ENCODE peak calls at places on chromosome 9, in nine cellular contexts. O, Y, P, R, Q, T, B, Z and I are unnamed samples.

GRCh38 chr9:20728493-20729220 is 44.6 kb downstream of the FOCAD start:
- DNase-seq in P (peak), Z (no peak), R (no peak), Q (no peak), O (no peak), Y (no peak), T (no peak), B (no peak), I (no peak)

GRCh38 chr9:35939851-35940250 is 18.1 kb downstream of the OR2S2 start:
- DNase-seq in Z (no peak), T (no peak), O (no peak), P (no peak), Q (no peak), Y (no peak), R (no peak), B (no peak), I (no peak)

GRCh38 chr9:684055-684949 is 157.2 kb upstream of the DMRT1 start:
- DNase-seq in R (no peak), P (peak), T (peak), Z (no peak), O (no peak), Y (no peak), Q (no peak), B (no peak), I (peak)

GRCh38 chr9:24801344-24801743 is 255.6 kb upstream of the IZUMO3 start:
- DNase-seq in Q (no peak), T (no peak), R (no peak), B (no peak), Y (no peak), O (no peak), P (no peak), Z (no peak), I (no peak)

GRCh38 chr9:113520109-113520642 is 56.6 kb downstream of the RGS3 start:
- DNase-seq in Z (no peak), P (peak), O (no peak), Y (no peak), T (no peak), Q (no peak), R (peak), B (no peak), I (peak)

GRCh38 chr9:28810375-28811075 is 1237.2 kb upstream of the C9orf72 start:
- DNase-seq in Q (no peak), Y (no peak), Z (no peak), P (peak), B (no peak), O (no peak), T (no peak), R (peak), I (peak)

GRCh38 chr9:127714916-127715442 is 484 bp downstream of the PTRH1 start:
- DNase-seq in Z (no peak), P (no peak), O (no peak), Q (no peak), Y (no peak), T (no peak), R (no peak), B (no peak), I (no peak)

GRCh38 chr9:2241461-2241874 is 226.3 kb downstream of the SMARCA2 start:
- DNase-seq in P (peak), Q (no peak), Y (no peak), B (no peak), Z (peak), T (peak), R (no peak), O (no peak), I (no peak)

GRCh38 chr9:34326690-34327089 is 2.4 kb downstream of the KIF24 start:
- DNase-seq in Y (no peak), R (no peak), Q (no peak), Z (no peak), P (no peak), B (no peak), T (no peak), O (no peak), I (no peak)

GRCh38 chr9:134851015-134851414 is 29.6 kb upstream of the FCN2 start:
- DNase-seq in B (no peak), T (no peak), O (no peak), P (no peak), Q (no peak), Z (no peak), R (no peak), Y (no peak), I (no peak)

DNA sequence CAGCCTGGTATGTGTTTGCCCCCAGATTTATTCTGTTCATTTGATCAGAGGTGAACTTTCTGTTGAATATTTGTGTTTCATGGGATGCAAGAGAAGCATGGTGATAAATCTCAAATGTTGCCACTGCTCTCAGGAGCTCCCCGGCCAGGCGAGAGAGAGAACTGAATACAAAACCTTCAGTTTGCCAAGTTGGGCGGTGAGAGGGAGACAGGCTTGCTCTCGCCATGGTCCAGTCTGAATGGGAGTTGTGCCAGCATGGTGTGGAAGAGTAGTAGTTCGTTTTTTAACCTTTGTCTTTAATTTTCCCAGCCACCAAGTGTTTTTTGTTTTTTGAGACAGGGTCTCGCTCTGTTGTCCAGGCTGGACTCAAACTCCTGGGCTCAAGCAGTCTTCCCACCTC is 2.7 kb downstream of the NTMT1 start:
- DNase-seq in Y (no peak), T (no peak), R (no peak), B (no peak), O (no peak), Z (no peak), Q (no peak), P (no peak), I (no peak)
- H3K27ac ChIP-seq in Y (no peak), T (no peak), R (no peak), B (no peak), O (no peak), Z (no peak), Q (no peak), P (peak), I (no peak)

GRCh38 chr9:120891255-120891954 is 14.4 kb upstream of the PHF19 start:
- DNase-seq in Y (no peak), T (no peak), Z (no peak), Q (no peak), O (no peak), P (no peak), B (no peak), R (no peak), I (no peak)

GRCh38 chr9:120892177-120892747 is 15.3 kb upstream of the PHF19 start:
- DNase-seq in T (no peak), P (no peak), Z (no peak), O (no peak), Q (no peak), R (no peak), B (no peak), Y (no peak), I (no peak)

GRCh38 chr9:120888626-120889025 is 11.6 kb upstream of the PHF19 start:
- DNase-seq in P (no peak), B (no peak), Z (no peak), O (no peak), Q (no peak), T (no peak), Y (no peak), R (no peak), I (no peak)

GRCh38 chr9:120889606-120890396 is 12.8 kb upstream of the PHF19 start:
- DNase-seq in T (no peak), B (no peak), R (no peak), O (no peak), Q (no peak), Z (no peak), Y (no peak), P (no peak), I (no peak)

GRCh38 chr9:120890415-120891254 is 13.6 kb upstream of the PHF19 start:
- DNase-seq in Z (no peak), Q (no peak), P (no peak), B (no peak), O (no peak), Y (no peak), T (no peak), R (no peak), I (no peak)
- H3K27ac ChIP-seq in Z (no peak), Q (no peak), P (no peak), B (no peak), O (peak), Y (no peak), T (no peak), R (no peak), I (no peak)

GRCh38 chr9:133114886-133115603 is 6.0 kb downstream of the RALGDS start:
- DNase-seq in Q (no peak), P (no peak), O (peak), Z (no peak), R (no peak), T (no peak), B (no peak), Y (no peak), I (no peak)

GRCh38 chr9:133112361-133113026 is 8.5 kb downstream of the RALGDS start:
- DNase-seq in Y (no peak), B (no peak), Z (no peak), T (no peak), O (peak), P (no peak), R (no peak), Q (no peak), I (no peak)

GRCh38 chr9:133114451-133114885 is 6.6 kb downstream of the RALGDS start:
- DNase-seq in R (no peak), Q (no peak), Z (no peak), T (no peak), O (peak), B (no peak), P (peak), Y (peak), I (no peak)

GRCh38 chr9:133113163-133113927 is 7.7 kb downstream of the RALGDS start:
- DNase-seq in R (no peak), Q (no peak), B (no peak), Y (no peak), T (no peak), P (peak), Z (no peak), O (peak), I (no peak)

GRCh38 chr9:133113928-133114351 is 7.1 kb downstream of the RALGDS start:
- DNase-seq in T (no peak), Q (no peak), R (no peak), Z (no peak), Y (no peak), P (no peak), B (no peak), O (peak), I (no peak)
- H3K27ac ChIP-seq in T (no peak), Q (peak), R (no peak), Z (peak), Y (peak), P (no peak), B (no peak), O (peak), I (no peak)

GRCh38 chr9:130893250-130894101 is 3.1 kb downstream of the QRFP start:
- DNase-seq in Y (no peak), B (no peak), R (peak), Z (no peak), Q (no peak), P (no peak), O (peak), T (no peak), I (no peak)

GRCh38 chr9:130895481-130896232 is 955 bp downstream of the QRFP start:
- DNase-seq in P (no peak), O (no peak), T (no peak), R (no peak), B (no peak), Y (no peak), Z (no peak), Q (no peak), I (no peak)

GRCh38 chr9:130895038-130895437 is 1.6 kb downstream of the QRFP start:
- DNase-seq in B (no peak), Y (no peak), R (no peak), O (no peak), P (no peak), Z (no peak), Q (no peak), T (no peak), I (no peak)

GRCh38 chr9:130892503-130893249 is 3.9 kb downstream of the QRFP start:
- DNase-seq in P (no peak), Y (no peak), B (no peak), O (no peak), R (no peak), Z (no peak), T (no peak), Q (no peak), I (no peak)

GRCh38 chr9:130894546-130894945 is 2.1 kb downstream of the QRFP start:
- DNase-seq in Z (no peak), P (no peak), Q (no peak), R (no peak), Y (no peak), B (no peak), T (no peak), O (no peak), I (no peak)
- H3K27ac ChIP-seq in Z (peak), P (no peak), Q (no peak), R (no peak), Y (no peak), B (no peak), T (no peak), O (no peak), I (no peak)

GRCh38 chr9:131887680-131888079 is 147.8 kb upstream of the RAPGEF1 start:
- DNase-seq in T (no peak), Q (no peak), R (no peak), O (no peak), Y (no peak), Z (no peak), B (no peak), P (no peak), I (no peak)
- H3K27ac ChIP-seq in T (no peak), Q (no peak), R (no peak), O (peak), Y (no peak), Z (no peak), B (no peak), P (no peak), I (no peak)

DNA sequence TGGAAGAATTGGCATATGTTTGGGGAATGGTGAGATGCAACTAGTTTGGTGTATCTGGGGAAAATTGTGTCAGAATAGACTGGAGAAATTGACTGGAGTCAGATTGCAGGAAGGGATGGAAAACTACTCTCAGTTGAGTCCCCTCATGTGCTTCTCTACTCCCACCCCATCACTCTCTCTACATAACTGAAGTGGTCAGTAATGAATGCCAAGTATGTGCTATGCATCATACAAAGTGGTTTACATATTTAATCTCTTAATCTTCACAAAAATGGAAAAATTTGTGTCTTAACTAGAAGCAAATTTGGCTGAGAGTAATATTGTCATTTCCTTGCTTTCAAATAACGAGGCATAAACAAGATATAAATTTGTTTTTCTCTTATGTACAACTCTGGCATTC is 146.4 kb upstream of the TNC start:
- DNase-seq in Y (no peak), O (no peak), Q (no peak), T (no peak), B (no peak), P (peak), Z (no peak), R (no peak), I (no peak)
- H3K27ac ChIP-seq in Y (no peak), O (no peak), Q (no peak), T (no peak), B (no peak), P (peak), Z (no peak), R (no peak), I (no peak)